ENCODE peak calls at places on chromosomes 13 and 19, in seven cellular contexts. M, H, Y, V, E, F and Z are unnamed samples.

GRCh38 chr19:43306097-43306496 is 36.8 kb upstream of the PSG9 start:
- DNase-seq in M (no peak), H (no peak), Y (no peak), V (no peak), E (no peak), F (no peak), Z (no peak)

GRCh38 chr19:48913114-48913513 is 13.0 kb downstream of the NUCB1 start:
- DNase-seq in M (no peak), H (no peak), Y (no peak), V (no peak), E (no peak), F (no peak), Z (no peak)

GRCh38 chr19:30001794-30002193 is 59.8 kb downstream of the URI1 start:
- DNase-seq in M (no peak), H (no peak), Y (no peak), V (no peak), E (no peak), F (no peak), Z (no peak)

GRCh38 chr19:10830941-10831779 is 4.9 kb downstream of the TMED1 start:
- DNase-seq in M (no peak), H (no peak), Y (no peak), V (no peak), E (no peak), F (no peak), Z (no peak)

GRCh38 chr19:6264077-6264445 is 15.7 kb downstream of the MLLT1 start:
- DNase-seq in M (no peak), H (no peak), Y (no peak), V (no peak), E (no peak), F (no peak), Z (no peak)

GRCh38 chr19:43425567-43426392 is 11.1 kb downstream of the TEX101 start:
- DNase-seq in M (peak; percentile 62), H (no peak), Y (no peak), V (no peak), E (no peak), F (no peak), Z (no peak)

GRCh38 chr13:76474356-76474755 is 411.8 kb downstream of the KCTD12 start:
- DNase-seq in M (no peak), H (no peak), Y (no peak), V (no peak), E (no peak), F (no peak), Z (no peak)

GRCh38 chr13:45445053-45445452 is 19.7 kb upstream of the COG3 start:
- DNase-seq in M (no peak), H (no peak), Y (no peak), V (no peak), E (no peak), F (no peak), Z (no peak)

GRCh38 chr19:39969681-39970423 is 1.1 kb upstream of the PSMC4 start:
- DNase-seq in M (no peak), H (no peak), Y (no peak), V (no peak), E (no peak), F (no peak), Z (no peak)

GRCh38 chr13:72851678-72852014 is 69.7 kb downstream of the PIBF1 start:
- DNase-seq in M (no peak), H (no peak), Y (no peak), V (no peak), E (no peak), F (no peak), Z (no peak)

GRCh38 chr13:39036212-39036611 is 1.7 kb downstream of the PROSER1 start:
- DNase-seq in M (no peak), H (no peak), Y (no peak), V (no peak), E (no peak), F (no peak), Z (no peak)

GRCh38 chr19:24000656-24001055 is 86.0 kb downstream of the ZNF726 start:
- DNase-seq in M (no peak), H (no peak), Y (no peak), V (no peak), E (no peak), F (no peak), Z (no peak)

GRCh38 chr13:99992912-99993311 is 11.3 kb downstream of the ZIC2 start:
- DNase-seq in M (no peak), H (no peak), Y (no peak), V (no peak), E (no peak), F (no peak), Z (no peak)

GRCh38 chr19:5799247-5800241 is 5.3 kb upstream of the NRTN start:
- DNase-seq in M (no peak), H (no peak), Y (no peak), V (no peak), E (no peak), F (no peak), Z (peak; percentile 81)

GRCh38 chr19:46977548-46977947 is 42.1 kb upstream of the NPAS1 start:
- DNase-seq in M (no peak), H (no peak), Y (no peak), V (no peak), E (no peak), F (no peak), Z (no peak)

GRCh38 chr19:47036233-47036651 is 12.2 kb downstream of the TMEM160 start:
- DNase-seq in M (no peak), H (no peak), Y (no peak), V (no peak), E (no peak), F (no peak), Z (peak; percentile 61)

GRCh38 chr13:19093437-19093836 is 88.2 kb downstream of the TUBA3C start:
- DNase-seq in M (no peak), H (no peak), Y (no peak), V (no peak), E (no peak), F (no peak), Z (no peak)

GRCh38 chr13:49220035-49220855 is at the start of gene MLNR:
- DNase-seq in M (no peak), H (no peak), Y (no peak), V (peak; percentile 52), E (no peak), F (peak; percentile 43), Z (peak; percentile 14)

GRCh38 chr13:109910131-109910530 is 123.7 kb upstream of the IRS2 start:
- DNase-seq in M (no peak), H (no peak), Y (no peak), V (no peak), E (no peak), F (no peak), Z (no peak)

GRCh38 chr13:109323338-109323737 is 463.0 kb downstream of the IRS2 start:
- DNase-seq in M (no peak), H (no peak), Y (no peak), V (no peak), E (no peak), F (no peak), Z (no peak)

GRCh38 chr19:5356428-5356827 is 15.8 kb upstream of the PTPRS start:
- DNase-seq in M (no peak), H (no peak), Y (no peak), V (no peak), E (no peak), F (no peak), Z (no peak)

GRCh38 chr19:11485245-11485837 is 4.5 kb upstream of the ELAVL3 start:
- DNase-seq in M (no peak), H (no peak), Y (no peak), V (no peak), E (no peak), F (no peak), Z (no peak)

GRCh38 chr13:44664308-44664707 is 88.2 kb upstream of the TSC22D1 start:
- DNase-seq in M (no peak), H (no peak), Y (no peak), V (no peak), E (no peak), F (no peak), Z (no peak)

GRCh38 chr19:56132316-56132822 is 8.7 kb upstream of the ZNF444 start:
- DNase-seq in M (no peak), H (no peak), Y (no peak), V (no peak), E (peak; percentile 16), F (no peak), Z (no peak)

GRCh38 chr19:21749090-21749489 is 18.3 kb downstream of the ZNF100 start:
- DNase-seq in M (no peak), H (no peak), Y (no peak), V (no peak), E (peak; percentile 5), F (no peak), Z (no peak)

GRCh38 chr13:105464249-105464648 is 1071.2 kb downstream of the EFNB2 start:
- DNase-seq in M (no peak), H (no peak), Y (peak; percentile 37), V (no peak), E (no peak), F (no peak), Z (no peak)

GRCh38 chr13:40682449-40683240 is 16.2 kb upstream of the FOXO1 start:
- DNase-seq in M (no peak), H (no peak), Y (no peak), V (no peak), E (no peak), F (no peak), Z (no peak)

GRCh38 chr19:31555634-31556215 is 206.5 kb upstream of the TSHZ3 start:
- DNase-seq in M (no peak), H (no peak), Y (no peak), V (no peak), E (no peak), F (no peak), Z (no peak)
- TF ChIP-seq CTCF in M (no peak), H (no peak), Y (no peak), V (peak; percentile 32), E (no peak), F (no peak), Z (peak; percentile 21)

DNA sequence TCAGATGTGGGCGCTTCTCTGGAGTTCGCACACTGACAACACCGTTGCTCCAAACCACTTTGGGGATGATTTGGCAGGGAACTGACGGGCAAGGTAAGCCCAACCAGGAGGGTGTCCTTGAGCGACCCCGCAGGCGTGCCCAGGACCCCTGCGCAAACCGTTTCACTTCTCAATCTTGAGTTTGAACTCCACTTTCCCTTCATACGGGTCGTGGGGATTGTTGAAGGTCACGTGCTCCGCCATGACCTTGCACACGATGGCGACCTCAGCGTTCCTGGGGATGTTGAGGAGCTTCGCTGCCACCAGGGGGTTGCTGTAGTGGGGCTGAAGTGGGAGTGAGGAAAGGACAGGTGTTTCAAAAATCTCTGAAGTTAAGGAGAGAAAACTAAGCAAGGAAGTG is 8.8 kb downstream of the ATP4B start:
- DNase-seq in M (peak; percentile 12), H (peak; percentile 48), Y (no peak), V (no peak), E (no peak), F (no peak), Z (peak; percentile 16)
- TF ChIP-seq CTCF in M (no peak), H (no peak), Y (no peak), V (no peak), E (no peak), F (no peak), Z (peak; percentile 47)

GRCh38 chr13:91946498-91947070 is 548.2 kb downstream of the GPC5 start:
- DNase-seq in M (no peak), H (no peak), Y (peak; percentile 1), V (no peak), E (no peak), F (peak; percentile 19), Z (peak; percentile 68)
- TF ChIP-seq CTCF in M (no peak), H (no peak), Y (peak; percentile 72), V (peak; percentile 74), E (no peak), F (peak; percentile 28), Z (peak; percentile 82)

DNA sequence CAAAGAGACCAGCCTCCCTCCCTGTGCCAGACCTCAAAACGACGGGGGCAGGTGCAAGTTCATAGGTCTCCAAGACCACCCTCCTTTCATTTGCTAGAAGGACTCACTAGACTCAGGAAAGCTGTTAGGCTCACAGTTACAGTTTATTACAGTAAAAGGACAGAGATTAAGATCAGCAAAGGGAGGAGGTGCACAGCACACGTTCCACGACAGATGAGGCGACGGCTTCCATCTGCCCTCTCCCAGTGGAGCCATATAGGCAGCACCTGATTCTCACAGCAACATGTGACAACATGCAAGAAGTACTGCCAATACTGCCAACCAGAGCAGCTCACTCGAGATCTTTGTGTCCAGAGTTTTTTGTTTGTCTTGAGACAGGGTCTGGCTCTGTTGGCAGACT is 9.4 kb upstream of the CEACAM19 start:
- DNase-seq in M (no peak), H (no peak), Y (no peak), V (no peak), E (no peak), F (no peak), Z (no peak)
- TF ChIP-seq CTCF in M (no peak), H (no peak), Y (no peak), V (no peak), E (no peak), F (no peak), Z (no peak)